ENCODE peak calls at places on chromosomes 6 and 20, in ten cellular contexts. H is SJSA1, F is tibial nerve, A is neural progenitor cell, E is breast epithelium, R is epithelial cell of esophagus, K is astrocyte of the spinal cord, Y is heart right ventricle, I is colonic mucosa, X is heart left ventricle. L is an unnamed sample.

GRCh38 chr6:28648035-28648877 is 122.6 kb downstream of the GPX5 start:
- DNase-seq in H (peak; percentile 77), F (no peak), A (peak; percentile 85), E (no peak), R (peak; percentile 75), K (peak; percentile 82), Y (no peak), I (peak; percentile 63), X (peak; percentile 34), L (peak; percentile 81)

GRCh38 chr6:33774774-33775173 is 14.2 kb downstream of the LEMD2 start:
- DNase-seq in H (no peak), F (no peak), A (no peak), E (no peak), R (no peak), K (no peak), Y (no peak), I (no peak), X (no peak), L (no peak)

GRCh38 chr20:17878912-17879602 is 89.5 kb downstream of the SNX5 start:
- DNase-seq in H (no peak), F (no peak), A (no peak), E (no peak), R (no peak), K (no peak), Y (no peak), I (no peak), X (no peak), L (no peak)

GRCh38 chr6:152858151-152858550 is 107.6 kb downstream of the VIP start:
- DNase-seq in H (no peak), F (no peak), A (no peak), E (no peak), R (no peak), K (no peak), Y (no peak), I (no peak), X (no peak), L (no peak)

GRCh38 chr6:68108243-68108835 is 526.7 kb upstream of the ADGRB3 start:
- DNase-seq in H (no peak), F (no peak), A (no peak), E (no peak), R (peak; percentile 72), K (peak; percentile 64), Y (no peak), I (no peak), X (no peak), L (no peak)

GRCh38 chr6:167581637-167582036 is 245.1 kb upstream of the AFDN start:
- DNase-seq in H (no peak), F (no peak), A (no peak), E (no peak), R (no peak), K (no peak), Y (no peak), I (peak; percentile 7), X (no peak), L (no peak)

GRCh38 chr20:13626724-13627123 is 12.0 kb downstream of the TASP1 start:
- DNase-seq in H (no peak), F (no peak), A (no peak), E (no peak), R (no peak), K (no peak), Y (no peak), I (no peak), X (no peak), L (no peak)

GRCh38 chr20:3686867-3687321 is 5.1 kb upstream of the ADAM33 start:
- DNase-seq in H (no peak), F (peak; percentile 76), A (no peak), E (peak; percentile 41), R (peak; percentile 21), K (peak; percentile 86), Y (peak; percentile 73), I (peak; percentile 74), X (peak; percentile 89), L (peak; percentile 58)

GRCh38 chr6:16481680-16482079 is 243.3 kb downstream of the GMPR start:
- DNase-seq in H (no peak), F (no peak), A (no peak), E (no peak), R (no peak), K (no peak), Y (no peak), I (no peak), X (no peak), L (no peak)

GRCh38 chr6:83853968-83854501 is 875 bp downstream of the RIPPLY2 start:
- DNase-seq in H (no peak), F (no peak), A (peak; percentile 52), E (no peak), R (no peak), K (no peak), Y (no peak), I (no peak), X (no peak), L (no peak)
- H3K4me3 ChIP-seq in H (no peak overlapping the region), F (peak overlapping the region; percentile 40), A (peak overlapping the region; percentile 59), E (peak overlapping the region; percentile 69), R (peak overlapping the region; percentile 41), K (peak overlapping the region; percentile 47), Y (peak overlapping the region; percentile 44), I (peak overlapping the region; percentile 20), X (peak overlapping the region; percentile 41), L (no peak overlapping the region)

DNA sequence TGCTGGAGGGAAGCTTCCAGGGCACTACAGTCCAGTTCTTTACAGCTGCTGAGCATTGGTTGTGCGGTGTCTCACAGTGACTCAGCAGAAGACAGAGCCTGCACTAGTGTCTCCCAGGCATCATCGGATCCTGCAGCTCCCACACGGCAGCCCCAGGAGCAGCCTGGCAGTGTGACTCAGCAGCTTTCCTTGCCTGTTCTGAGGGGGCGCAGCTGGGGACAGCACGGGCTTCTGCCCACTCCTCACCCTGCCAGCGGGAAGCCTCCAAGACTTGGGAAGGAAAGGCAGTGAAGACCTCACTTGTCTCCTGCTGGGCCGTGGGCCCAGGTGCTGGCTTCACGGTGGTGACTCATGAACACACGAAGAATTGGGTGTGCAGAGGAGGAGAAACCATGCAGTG is 165.4 kb downstream of the SYNDIG1 start:
- DNase-seq in H (peak; percentile 86), F (no peak), A (peak; percentile 34), E (no peak), R (peak; percentile 78), K (peak; percentile 89), Y (no peak), I (no peak), X (peak; percentile 46), L (peak; percentile 68)
- H3K4me3 ChIP-seq in H (no peak overlapping the region), F (no peak overlapping the region), A (no peak overlapping the region), E (no peak overlapping the region), R (no peak overlapping the region), K (no peak overlapping the region), Y (no peak overlapping the region), I (no peak overlapping the region), X (no peak overlapping the region), L (no peak overlapping the region)

DNA sequence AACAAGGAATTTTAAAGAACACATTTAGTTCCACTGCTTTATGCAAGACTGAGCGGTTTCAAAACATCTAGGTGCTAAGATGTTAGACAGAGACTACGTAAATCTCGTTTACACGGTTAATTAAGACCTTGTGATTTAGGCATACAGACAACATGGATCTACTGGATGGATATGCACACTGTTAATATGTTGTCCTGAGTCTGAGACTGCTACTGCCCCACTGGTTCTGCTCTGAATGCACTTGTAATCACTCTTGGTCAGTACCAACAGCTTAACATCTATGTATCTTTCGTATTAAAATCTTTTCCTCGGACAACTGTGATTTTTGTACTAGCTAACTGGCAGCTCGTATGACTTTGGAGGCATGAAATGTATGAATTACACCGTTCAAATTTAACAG is 3.1 kb downstream of the MAN1A1 start:
- DNase-seq in H (no peak), F (no peak), A (no peak), E (no peak), R (no peak), K (no peak), Y (no peak), I (no peak), X (no peak), L (no peak)
- H3K4me3 ChIP-seq in H (no peak overlapping the region), F (peak overlapping the region; percentile 81), A (no peak overlapping the region), E (peak overlapping the region; percentile 84), R (no peak overlapping the region), K (peak overlapping the region; percentile 92), Y (peak overlapping the region; percentile 93), I (peak overlapping the region; percentile 91), X (peak overlapping the region; percentile 95), L (peak overlapping the region; percentile 91)

GRCh38 chr20:22383156-22383555 is 201.2 kb downstream of the FOXA2 start:
- DNase-seq in H (no peak), F (no peak), A (no peak), E (no peak), R (no peak), K (no peak), Y (no peak), I (no peak), X (no peak), L (no peak)
- H3K4me3 ChIP-seq in H (no peak overlapping the region), F (no peak overlapping the region), A (no peak overlapping the region), E (no peak overlapping the region), R (no peak overlapping the region), K (no peak overlapping the region), Y (no peak overlapping the region), I (no peak overlapping the region), X (no peak overlapping the region), L (no peak overlapping the region)

DNA sequence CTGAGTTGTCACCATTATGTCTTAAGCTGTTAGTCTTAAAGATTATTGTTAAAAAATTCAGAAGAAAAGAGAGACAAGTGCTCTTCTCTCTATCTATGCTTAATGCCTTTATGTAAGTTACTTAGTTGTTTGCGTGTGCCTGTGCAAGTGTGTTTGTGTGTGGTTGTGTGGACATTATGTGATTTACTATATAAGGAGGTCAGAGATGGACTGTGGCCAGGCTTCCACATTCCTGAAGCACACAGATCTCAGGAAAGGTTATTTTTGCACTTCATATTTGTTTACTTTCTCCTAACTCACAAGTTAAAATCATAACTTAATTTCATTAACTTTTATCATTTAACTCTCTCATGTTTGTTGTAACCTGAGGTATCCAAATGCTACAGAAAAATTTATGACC is 14.5 kb downstream of the ENPP4 start:
- DNase-seq in H (no peak), F (no peak), A (no peak), E (no peak), R (no peak), K (no peak), Y (no peak), I (no peak), X (no peak), L (no peak)
- H3K4me3 ChIP-seq in H (no peak overlapping the region), F (no peak overlapping the region), A (no peak overlapping the region), E (no peak overlapping the region), R (no peak overlapping the region), K (no peak overlapping the region), Y (no peak overlapping the region), I (no peak overlapping the region), X (no peak overlapping the region), L (no peak overlapping the region)